ENCODE peak calls at places on chromosomes 4 and X, in ten cellular contexts. G is upper lobe of right lung, T is lower leg skin, W is left lung, O is RWPE1, A is coronary artery, N is fibroblast of mammary gland, H is GM13977, P is cardiac muscle cell, J is body of pancreas. Z is an unnamed sample.

GRCh38 chrX:24876782-24877315 is 138.9 kb downstream of the ARX start:
- DNase-seq in A (no peak), N (no peak), T (no peak), O (no peak), G (no peak), P (no peak), H (no peak), J (no peak), W (no peak), Z (no peak)

GRCh38 chr4:180500146-180500545 is 1743.1 kb upstream of the TENM3 start:
- DNase-seq in G (no peak), N (no peak), W (no peak), A (no peak), J (no peak), O (no peak), H (no peak), P (no peak), T (no peak), Z (no peak)

GRCh38 chr4:99411041-99411440 is 24.1 kb downstream of the ADH7 start:
- DNase-seq in H (no peak), P (no peak), J (no peak), N (no peak), T (no peak), W (no peak), A (no peak), G (no peak), O (no peak), Z (no peak)

GRCh38 chr4:178535939-178536579 is 1093.8 kb upstream of the AGA start:
- DNase-seq in P (no peak), G (no peak), J (no peak), H (no peak), N (no peak), W (no peak), T (no peak), A (no peak), O (no peak), Z (no peak)

GRCh38 chr4:48193096-48193836 is 59.2 kb upstream of the TXK start:
- DNase-seq in G (no peak), N (no peak), J (no peak), A (no peak), O (no peak), T (no peak), H (no peak), W (no peak), P (no peak), Z (no peak)

GRCh38 chrX:115560978-115561604 is at the start of gene PLS3:
- DNase-seq in A (peak), W (peak), N (peak), O (peak), J (peak), T (peak), P (peak), H (peak), G (peak), Z (peak)

GRCh38 chrX:137425273-137425902 is 140.5 kb upstream of the ZIC3 start:
- DNase-seq in N (no peak), H (no peak), G (no peak), T (no peak), A (no peak), O (no peak), P (no peak), W (no peak), J (no peak), Z (no peak)

GRCh38 chr4:163556169-163556568 is 61.7 kb downstream of the TMA16 start:
- DNase-seq in N (peak), G (no peak), J (no peak), T (no peak), W (no peak), A (no peak), P (no peak), O (no peak), H (peak), Z (peak)

GRCh38 chr4:23932935-23933334 is 43.1 kb upstream of the PPARGC1A start:
- DNase-seq in G (no peak), H (no peak), O (no peak), A (no peak), J (no peak), T (no peak), P (peak), N (peak), W (no peak), Z (no peak)

GRCh38 chr4:168803727-168804126 is 206.3 kb downstream of the CBR4 start:
- DNase-seq in G (no peak), O (peak), P (peak), A (no peak), W (no peak), N (peak), J (no peak), T (no peak), H (no peak), Z (no peak)

GRCh38 chr4:179867300-179867878 is 2375.8 kb upstream of the TENM3 start:
- DNase-seq in W (peak), A (no peak), H (peak), P (no peak), T (no peak), N (peak), G (no peak), O (peak), J (peak), Z (peak)

GRCh38 chr4:137474711-137475301 is 57.5 kb downstream of the PCDH18 start:
- DNase-seq in N (peak), T (no peak), W (no peak), J (no peak), O (no peak), A (no peak), P (peak), H (no peak), G (no peak), Z (no peak)

GRCh38 chr4:71635094-71635493 is 148.8 kb downstream of the GC start:
- DNase-seq in T (no peak), G (no peak), W (no peak), A (no peak), P (peak), O (no peak), J (no peak), H (no peak), N (no peak), Z (no peak)

DNA sequence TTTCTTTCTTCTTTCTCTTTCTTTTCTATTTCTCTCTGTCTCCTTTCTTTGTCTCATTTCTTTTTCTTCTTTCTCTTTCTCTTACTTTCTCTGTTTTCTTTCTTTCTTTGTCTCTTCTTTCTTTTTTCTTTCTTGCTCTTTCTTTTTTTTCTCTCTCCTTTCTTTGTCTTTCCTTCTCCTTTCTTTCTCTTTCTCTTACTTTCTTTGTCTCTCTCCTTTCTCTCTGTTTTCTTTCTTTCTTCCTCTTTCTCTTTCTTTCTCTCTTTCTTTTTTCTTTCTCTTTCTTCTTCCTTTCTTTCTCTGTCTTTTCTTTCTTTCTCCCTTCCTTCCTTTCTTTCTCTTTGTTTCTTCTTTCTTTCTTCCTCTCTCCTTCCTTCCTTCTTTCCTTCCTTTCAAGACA is 184.8 kb downstream of the CRLF2 start:
- DNase-seq in O (no peak), N (no peak), G (no peak), W (no peak), P (no peak), T (no peak), J (no peak), H (no peak), A (no peak), Z (no peak)
- TF ChIP-seq CTCF in O (no peak), N (no peak), G (no peak), W (no peak), P (no peak), T (no peak), J (no peak), H (no peak), A (no peak), Z (no peak)

GRCh38 chr4:43048570-43048969 is 156.1 kb downstream of the GRXCR1 start:
- DNase-seq in H (no peak), N (no peak), T (no peak), P (no peak), A (no peak), J (no peak), W (no peak), G (no peak), O (no peak), Z (no peak)
- TF ChIP-seq CTCF in H (no peak), N (no peak), T (no peak), P (no peak), A (no peak), J (no peak), W (no peak), G (no peak), O (no peak), Z (no peak)

DNA sequence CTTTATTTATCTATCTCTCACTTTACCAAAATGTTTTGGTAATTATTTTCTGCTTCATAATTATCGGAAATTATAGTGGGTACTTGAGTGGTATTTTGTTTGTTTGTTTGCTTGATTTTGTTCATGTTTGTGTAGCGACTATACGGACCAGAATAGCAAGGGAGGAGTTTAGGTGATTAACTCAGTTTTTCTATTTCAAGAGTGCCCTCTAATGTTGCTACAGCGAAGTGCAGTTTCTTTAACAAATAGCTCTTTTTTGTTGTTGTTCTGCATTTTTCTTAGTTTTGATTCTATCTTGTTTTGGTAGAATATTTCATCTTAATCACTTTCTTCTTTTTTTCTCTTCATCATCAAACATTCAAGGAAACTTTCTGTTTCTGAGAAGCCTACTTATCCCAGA is 40.8 kb upstream of the QRFPR start:
- DNase-seq in H (no peak), N (peak), J (no peak), G (no peak), W (no peak), O (no peak), A (no peak), T (no peak), P (peak), Z (no peak)
- TF ChIP-seq CTCF in H (peak), N (peak), J (peak), G (peak), W (peak), O (no peak), A (no peak), T (no peak), P (peak), Z (no peak)

GRCh38 chr4:103318327-103318726 is 120.2 kb upstream of the CENPE start:
- DNase-seq in T (no peak), H (no peak), A (no peak), J (no peak), O (no peak), G (no peak), N (no peak), P (no peak), W (no peak), Z (no peak)
- TF ChIP-seq CTCF in T (no peak), H (no peak), A (no peak), J (no peak), O (no peak), G (no peak), N (no peak), P (no peak), W (no peak), Z (no peak)

GRCh38 chr4:18934197-18934596 is 912.6 kb upstream of the LCORL start:
- DNase-seq in T (no peak), O (no peak), J (no peak), W (no peak), N (peak), P (no peak), A (no peak), H (no peak), G (no peak), Z (no peak)
- TF ChIP-seq CTCF in T (no peak), O (no peak), J (no peak), W (no peak), N (no peak), P (no peak), A (no peak), H (no peak), G (no peak), Z (no peak)

GRCh38 chrX:49187028-49187394 is 838 bp upstream of the PRICKLE3 start:
- DNase-seq in A (peak), J (no peak), O (no peak), H (no peak), G (no peak), W (no peak), T (no peak), P (no peak), N (no peak), Z (no peak)

GRCh38 chrX:49185062-49185394 is 1.1 kb downstream of the PRICKLE3 start:
- DNase-seq in O (no peak), N (no peak), W (no peak), P (no peak), T (no peak), G (no peak), A (no peak), H (no peak), J (no peak), Z (no peak)

GRCh38 chrX:49187526-49187925 is 1.4 kb upstream of the PRICKLE3 start:
- DNase-seq in O (no peak), N (no peak), P (no peak), G (no peak), A (no peak), T (no peak), H (no peak), W (no peak), J (no peak), Z (no peak)

GRCh38 chrX:49184294-49185061 is 1.7 kb downstream of the PRICKLE3 start:
- DNase-seq in G (peak), W (peak), J (peak), P (peak), H (no peak), N (peak), T (peak), O (peak), A (peak), Z (peak)

GRCh38 chrX:49186125-49187027 is at the start of gene PRICKLE3:
- DNase-seq in O (no peak), G (peak), H (peak), T (peak), N (peak), A (peak), P (peak), W (peak), J (peak), Z (peak)
- TF ChIP-seq CTCF in O (peak), G (peak), H (peak), T (no peak), N (peak), A (no peak), P (peak), W (peak), J (peak), Z (peak)

Z was measured in GM20000.